ENCODE peak calls at places on chromosomes 11 and 22, in nine cellular contexts. I is lower leg skin, Y is AG09319, D is lung, O is PC-3, P is esophagus squamous epithelium, V is Panc1, E is breast epithelium, W is fibroblast of lung. F is an unnamed sample.

GRCh38 chr11:134581966-134582787 is 170.1 kb upstream of the B3GAT1 start:
- DNase-seq in I (no peak), Y (no peak), D (peak), O (no peak), P (no peak), V (no peak), E (no peak), W (no peak), F (no peak)

GRCh38 chr22:22463855-22464540 is 44.5 kb downstream of the ZNF280B start:
- DNase-seq in I (no peak), Y (peak), D (peak), O (peak), P (no peak), V (peak), E (no peak), W (peak), F (peak)

GRCh38 chr22:39252461-39253391 is 7.9 kb upstream of the PDGFB start:
- DNase-seq in I (no peak), Y (no peak), D (no peak), O (peak), P (no peak), V (no peak), E (no peak), W (no peak), F (no peak)

GRCh38 chr22:21856868-21857267 is 10.6 kb downstream of the MAPK1 start:
- DNase-seq in I (no peak), Y (no peak), D (no peak), O (no peak), P (no peak), V (no peak), E (no peak), W (no peak), F (no peak)

GRCh38 chr11:94511932-94512781 is at the start of gene C11orf97:
- DNase-seq in I (no peak), Y (no peak), D (peak), O (peak), P (no peak), V (no peak), E (no peak), W (peak), F (peak)

GRCh38 chr11:34948721-34949120 is 32.3 kb downstream of the PDHX start:
- DNase-seq in I (no peak), Y (peak), D (no peak), O (no peak), P (no peak), V (no peak), E (no peak), W (peak), F (no peak)

GRCh38 chr11:110367571-110367970 is 62.2 kb upstream of the FDX1 start:
- DNase-seq in I (no peak), Y (no peak), D (no peak), O (peak), P (no peak), V (no peak), E (no peak), W (peak), F (no peak)

GRCh38 chr22:17121235-17122195 is at the start of gene TMEM121B:
- DNase-seq in I (peak), Y (peak), D (no peak), O (no peak), P (no peak), V (no peak), E (peak), W (peak), F (no peak)

GRCh38 chr11:125626381-125626950 is 1.5 kb downstream of the CHEK1 start:
- DNase-seq in I (no peak), Y (no peak), D (no peak), O (no peak), P (no peak), V (peak), E (no peak), W (no peak), F (no peak)

GRCh38 chr11:44538375-44539054 is 26.9 kb upstream of the CD82 start:
- DNase-seq in I (peak), Y (peak), D (peak), O (peak), P (no peak), V (no peak), E (peak), W (peak), F (peak)

GRCh38 chr11:121482231-121483129 is 29.7 kb upstream of the SORL1-AS1 start:
- DNase-seq in I (no peak), Y (no peak), D (no peak), O (no peak), P (no peak), V (no peak), E (peak), W (no peak), F (no peak)

DNA sequence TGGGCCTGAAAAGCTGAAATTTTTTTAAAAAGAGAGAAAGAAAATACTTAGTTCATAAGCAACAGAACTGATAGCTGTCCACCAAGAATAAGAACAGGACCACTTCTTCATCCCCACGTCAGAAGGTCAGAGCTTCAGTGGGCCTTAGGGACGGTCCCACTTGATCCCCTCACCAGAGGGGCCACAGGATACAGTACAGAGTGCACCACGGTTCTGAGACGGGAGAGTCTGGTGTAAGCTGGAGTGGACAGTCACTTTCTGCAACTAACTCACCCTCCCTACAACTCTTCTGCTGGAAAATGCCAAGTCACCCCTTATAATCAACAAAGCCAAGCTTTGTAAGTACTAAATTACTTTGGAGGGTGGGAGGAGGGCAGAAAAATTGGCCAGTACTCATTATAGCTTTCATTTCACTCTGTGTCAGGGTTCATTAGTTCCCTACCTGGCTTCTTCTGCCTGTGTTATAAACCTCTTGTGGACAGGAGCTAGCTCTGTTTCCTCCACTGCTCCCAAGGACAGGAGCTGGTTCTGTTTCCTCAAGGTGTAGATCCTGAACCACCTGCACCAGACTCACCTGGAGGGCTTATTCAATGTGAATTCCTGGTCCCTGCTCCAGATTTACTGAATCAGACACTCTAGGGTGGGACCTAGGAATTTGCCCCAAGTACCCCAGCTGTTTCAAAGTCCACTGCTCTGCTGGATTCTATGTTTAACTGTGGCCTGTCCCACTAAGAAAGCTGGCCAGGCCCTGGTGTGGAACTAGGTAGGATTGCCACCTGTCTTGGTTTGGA is 39.6 kb downstream of the SCGB1A1 start:
- DNase-seq in I (no peak), Y (no peak), D (no peak), O (no peak), P (no peak), V (no peak), E (no peak), W (no peak), F (no peak)
- TF ChIP-seq CTCF in I (no peak), Y (no peak), D (no peak), O (no peak), P (no peak), V (no peak), E (no peak), W (no peak), F (no peak)

GRCh38 chr22:32831571-32831970 is 30.1 kb downstream of the TIMP3 start:
- DNase-seq in I (no peak), Y (no peak), D (no peak), O (no peak), P (no peak), V (no peak), E (no peak), W (no peak), F (no peak)

GRCh38 chr22:32837803-32838202 is 36.3 kb downstream of the TIMP3 start:
- DNase-seq in I (no peak), Y (no peak), D (no peak), O (no peak), P (no peak), V (no peak), E (no peak), W (no peak), F (no peak)

GRCh38 chr22:32839776-32840571 is 38.5 kb downstream of the TIMP3 start:
- DNase-seq in I (no peak), Y (no peak), D (no peak), O (no peak), P (no peak), V (no peak), E (no peak), W (no peak), F (no peak)

GRCh38 chr22:32837142-32837541 is 35.6 kb downstream of the TIMP3 start:
- DNase-seq in I (no peak), Y (no peak), D (no peak), O (no peak), P (no peak), V (no peak), E (no peak), W (no peak), F (no peak)

DNA sequence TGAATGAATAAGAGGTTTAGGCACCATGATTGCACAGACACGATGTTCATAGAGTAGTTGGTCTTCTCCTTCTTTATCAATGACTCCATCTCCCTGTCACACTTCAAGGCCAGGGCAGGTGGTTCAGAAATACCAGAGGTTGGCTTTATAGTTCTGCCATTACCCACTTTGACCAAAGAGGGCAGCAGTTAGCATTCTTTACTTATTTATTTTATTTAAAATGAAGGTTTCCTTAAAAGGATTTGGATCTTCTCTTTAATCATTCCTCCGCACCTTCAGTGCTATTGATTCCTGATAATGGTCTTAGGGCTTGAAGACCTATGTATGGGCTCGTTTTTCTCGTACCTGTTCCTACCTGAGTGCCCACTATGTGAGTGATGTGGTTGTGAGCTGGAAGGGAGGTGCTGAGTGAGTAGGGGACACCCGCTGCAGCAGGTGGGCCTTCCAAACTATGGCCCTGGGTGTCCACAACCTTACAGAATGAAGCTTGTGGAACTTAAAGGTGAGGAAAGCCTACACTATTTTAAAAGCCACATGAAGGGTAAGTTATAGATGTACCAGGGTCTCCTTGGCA is 34.9 kb downstream of the TIMP3 start:
- DNase-seq in I (no peak), Y (no peak), D (no peak), O (peak), P (no peak), V (no peak), E (no peak), W (no peak), F (peak)
- TF ChIP-seq CTCF in I (no peak), Y (peak), D (peak), O (peak), P (no peak), V (peak), E (no peak), W (peak), F (peak)

DNA sequence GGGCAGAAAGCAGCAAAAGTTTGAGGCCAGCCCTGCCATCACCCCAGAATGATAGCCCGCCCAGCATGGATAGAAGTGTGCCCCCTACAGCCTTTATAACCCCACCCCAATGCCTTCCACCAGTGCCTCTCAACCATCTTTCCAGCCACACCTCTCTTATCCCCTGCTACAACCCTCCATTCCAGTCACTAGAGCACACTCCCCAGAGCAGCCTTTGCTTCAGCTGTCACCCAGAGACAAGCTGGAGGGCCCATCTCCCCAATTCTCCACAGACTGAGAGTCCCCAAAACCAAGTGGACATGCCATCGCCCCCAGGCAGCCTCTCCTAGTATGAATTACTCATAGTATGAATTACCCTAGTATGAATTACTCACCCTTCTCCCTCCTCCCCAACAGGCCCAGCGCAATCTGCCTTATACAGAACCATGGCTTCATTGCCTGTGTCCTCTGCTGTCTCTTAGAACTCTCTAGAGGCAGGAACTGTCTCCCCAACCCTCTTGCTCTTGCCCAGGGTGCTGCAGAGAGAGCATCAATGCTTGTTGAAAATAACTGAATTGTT is 24.9 kb downstream of the MYH9 start:
- DNase-seq in I (no peak), Y (no peak), D (no peak), O (peak), P (no peak), V (no peak), E (no peak), W (no peak), F (peak)
- TF ChIP-seq CTCF in I (no peak), Y (no peak), D (no peak), O (no peak), P (no peak), V (no peak), E (no peak), W (peak), F (no peak)

DNA sequence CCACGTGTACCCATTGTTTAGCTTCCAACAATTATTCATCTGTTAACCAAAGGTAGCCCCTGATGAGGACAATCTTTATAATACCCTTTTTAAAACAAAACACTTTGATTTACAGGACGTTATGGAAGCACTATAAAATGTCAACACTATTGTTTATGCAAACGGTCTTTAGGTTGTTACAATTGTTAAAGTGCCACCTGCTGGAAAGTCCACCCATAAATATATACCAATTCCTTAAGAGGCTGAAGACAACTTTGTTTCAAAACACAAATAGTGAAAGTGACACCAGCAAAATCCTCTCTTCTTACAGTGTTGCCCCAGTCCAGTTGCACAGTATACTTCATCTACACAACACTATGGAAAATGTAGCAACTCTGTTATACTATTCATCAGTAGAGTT is 68.9 kb upstream of the SLN start:
- DNase-seq in I (no peak), Y (no peak), D (no peak), O (peak), P (no peak), V (no peak), E (no peak), W (peak), F (peak)
- TF ChIP-seq CTCF in I (no peak), Y (no peak), D (no peak), O (peak), P (no peak), V (no peak), E (no peak), W (no peak), F (no peak)

DNA sequence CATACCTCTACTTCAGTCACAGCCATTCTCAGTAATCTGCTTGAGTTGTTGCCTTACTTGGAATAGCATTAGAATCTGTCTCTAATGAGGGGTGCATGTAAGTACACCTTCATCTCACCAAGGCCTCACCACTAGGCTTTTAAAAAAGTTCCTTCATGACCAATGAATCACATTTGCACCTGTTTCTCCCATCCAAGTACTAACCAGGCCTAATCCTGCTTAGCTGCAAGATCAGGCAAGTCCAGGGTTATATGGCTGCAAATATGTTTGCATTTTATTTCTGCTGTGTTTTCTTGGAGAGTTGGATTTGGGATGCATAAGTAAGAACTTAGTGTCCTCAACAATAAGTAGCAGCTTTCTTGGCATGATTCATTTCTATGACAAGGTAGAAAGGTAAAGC is 66.9 kb downstream of the BBOX1 start:
- DNase-seq in I (no peak), Y (no peak), D (no peak), O (no peak), P (no peak), V (no peak), E (no peak), W (no peak), F (no peak)
- TF ChIP-seq CTCF in I (no peak), Y (no peak), D (no peak), O (no peak), P (no peak), V (no peak), E (no peak), W (no peak), F (no peak)

DNA sequence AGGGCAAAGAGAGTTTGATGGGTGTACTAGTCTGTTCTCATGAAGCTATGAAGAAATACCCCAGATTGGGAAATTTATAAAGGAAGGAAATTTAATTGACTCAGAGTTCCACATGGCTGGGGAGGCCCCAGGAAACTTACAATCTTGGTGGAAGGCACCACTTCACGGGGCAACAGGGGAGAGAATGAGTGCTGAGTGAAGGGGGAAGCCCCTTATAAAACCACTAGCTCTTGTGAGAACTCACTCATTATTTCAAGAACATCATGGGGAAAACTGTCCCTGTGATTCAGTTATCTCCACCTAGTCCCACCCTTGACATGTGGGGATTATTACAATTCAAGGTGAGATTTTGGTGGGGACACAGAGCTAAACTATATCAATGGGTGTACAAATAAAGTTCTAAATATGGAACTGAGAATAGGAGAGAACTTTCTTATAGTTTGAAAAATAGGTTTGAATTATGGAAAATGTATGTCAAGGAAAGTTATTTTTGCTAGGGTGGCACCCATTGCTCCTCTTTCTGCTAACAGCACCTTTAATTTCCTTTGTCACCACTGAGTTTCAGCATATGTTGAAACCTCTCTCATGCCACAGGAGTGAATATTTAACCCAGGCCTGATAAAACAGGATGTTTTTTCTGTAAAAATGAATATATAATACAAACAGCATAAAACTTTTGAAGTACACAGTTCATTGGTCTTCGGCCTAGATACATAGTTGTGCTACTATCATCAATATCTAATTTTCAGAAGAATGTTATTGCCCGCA is 385.7 kb upstream of the ANO5 start:
- DNase-seq in I (no peak), Y (no peak), D (no peak), O (no peak), P (no peak), V (no peak), E (no peak), W (no peak), F (no peak)
- TF ChIP-seq CTCF in I (no peak), Y (no peak), D (no peak), O (no peak), P (no peak), V (no peak), E (no peak), W (no peak), F (no peak)

GRCh38 chr11:81373986-81374385 is 1359.7 kb downstream of the FAM181B start:
- DNase-seq in I (no peak), Y (no peak), D (no peak), O (no peak), P (no peak), V (no peak), E (no peak), W (no peak), F (no peak)
- TF ChIP-seq CTCF in I (no peak), Y (no peak), D (no peak), O (no peak), P (no peak), V (no peak), E (no peak), W (no peak), F (no peak)

GRCh38 chr11:103483996-103484395 is 374.8 kb downstream of the DYNC2H1 start:
- DNase-seq in I (no peak), Y (no peak), D (no peak), O (peak), P (no peak), V (no peak), E (no peak), W (no peak), F (no peak)

GRCh38 chr11:103486609-103487008 is 377.4 kb downstream of the DYNC2H1 start:
- DNase-seq in I (no peak), Y (no peak), D (no peak), O (peak), P (no peak), V (no peak), E (no peak), W (no peak), F (no peak)

GRCh38 chr11:103487113-103487512 is 377.9 kb downstream of the DYNC2H1 start:
- DNase-seq in I (no peak), Y (no peak), D (no peak), O (no peak), P (no peak), V (no peak), E (no peak), W (no peak), F (no peak)

GRCh38 chr11:103488021-103488420 is 378.8 kb downstream of the DYNC2H1 start:
- DNase-seq in I (no peak), Y (no peak), D (no peak), O (peak), P (no peak), V (no peak), E (no peak), W (no peak), F (no peak)

DNA sequence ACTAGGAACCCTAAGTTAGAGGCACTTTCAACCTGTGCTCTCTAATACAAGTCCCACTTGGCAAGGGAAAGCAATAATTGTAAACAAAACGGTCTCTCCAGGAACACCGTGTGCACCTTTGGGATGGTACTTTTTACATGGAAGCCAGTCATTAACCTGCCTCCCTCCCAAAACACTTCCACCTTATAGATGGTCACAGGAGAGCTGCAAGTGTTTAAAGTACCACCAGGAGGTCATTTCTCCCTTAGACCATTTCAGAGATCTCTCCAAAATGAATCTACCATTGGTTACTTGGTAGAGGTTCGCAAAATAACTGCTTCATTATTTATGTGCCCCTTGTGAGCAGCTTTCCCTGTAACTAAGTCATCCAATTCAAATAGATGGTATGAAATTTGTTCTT is 375.3 kb downstream of the DYNC2H1 start:
- DNase-seq in I (no peak), Y (no peak), D (no peak), O (no peak), P (no peak), V (no peak), E (no peak), W (no peak), F (no peak)
- TF ChIP-seq CTCF in I (no peak), Y (no peak), D (no peak), O (peak), P (no peak), V (peak), E (no peak), W (no peak), F (no peak)

F was measured in MCF 10A.